ENCODE peak calls at places on chromosomes 16 and 17, in four cellular contexts. C is lung; B is effector memory CD4-positive, alpha-beta T cell; Y is CD8-positive, alpha-beta T cell. P is an unnamed sample.

GRCh38 chr17:80919331-80920284 is 72.0 kb upstream of the CHMP6 start:
- DNase-seq in C (no peak), B (no peak), Y (no peak), P (no peak)

GRCh38 chr16:15031179-15031578 is 24.7 kb downstream of the NTAN1 start:
- DNase-seq in C (no peak), B (no peak), Y (no peak), P (peak)

GRCh38 chr17:72972263-72972951 is 120.1 kb downstream of the SLC39A11 start:
- DNase-seq in C (no peak), B (no peak), Y (no peak), P (no peak)

GRCh38 chr17:49471089-49471683 is 23.9 kb upstream of the NGFR start:
- DNase-seq in C (no peak), B (no peak), Y (no peak), P (no peak)

GRCh38 chr17:43367588-43368242 is 31.1 kb upstream of the ARL4D start:
- DNase-seq in C (no peak), B (no peak), Y (peak), P (peak)

GRCh38 chr17:58873926-58874325 is 118.3 kb downstream of the PPM1E start:
- DNase-seq in C (no peak), B (no peak), Y (no peak), P (no peak)

GRCh38 chr17:22202702-22203101 is 510.4 kb downstream of the KCNJ18 start:
- DNase-seq in C (no peak), B (no peak), Y (no peak), P (no peak)

GRCh38 chr17:65542067-65542466 is 19.4 kb downstream of the AXIN2 start:
- DNase-seq in C (no peak), B (no peak), Y (no peak), P (no peak)

GRCh38 chr16:79100456-79100855 is 500.1 kb downstream of the MAF start:
- DNase-seq in C (no peak), B (no peak), Y (no peak), P (no peak)

GRCh38 chr17:63838586-63839184 is 3.8 kb downstream of the SMARCD2 start:
- DNase-seq in C (peak), B (no peak), Y (no peak), P (no peak)

GRCh38 chr17:81708739-81709185 is 3.3 kb upstream of the SLC25A10 start:
- DNase-seq in C (no peak), B (no peak), Y (no peak), P (no peak)

GRCh38 chr17:70076831-70077230 is 1.8 kb downstream of the KCNJ16 start:
- DNase-seq in C (no peak), B (no peak), Y (no peak), P (no peak)

GRCh38 chr16:19884611-19885455 is at the start of gene GPRC5B:
- DNase-seq in C (no peak), B (peak), Y (peak), P (no peak)

GRCh38 chr17:222172-222571 is 40.7 kb upstream of the DOC2B start:
- DNase-seq in C (no peak), B (no peak), Y (no peak), P (no peak)

GRCh38 chr17:50893183-50893993 is 27.2 kb upstream of the TOB1 start:
- DNase-seq in C (no peak), B (no peak), Y (no peak), P (no peak)

GRCh38 chr17:78416791-78417530 is 38.5 kb downstream of the PGS1 start:
- DNase-seq in C (peak), B (no peak), Y (no peak), P (no peak)

GRCh38 chr17:49361902-49362722 is at the start of gene ZNF652:
- DNase-seq in C (peak), B (peak), Y (peak), P (peak)

GRCh38 chr17:72518810-72519597 is 398.2 kb downstream of the SOX9 start:
- DNase-seq in C (no peak), B (no peak), Y (no peak), P (no peak)

GRCh38 chr16:85190572-85190971 is 78.3 kb upstream of the CIBAR2 start:
- DNase-seq in C (no peak), B (no peak), Y (no peak), P (no peak)

GRCh38 chr16:69179255-69180010 is 7.5 kb upstream of the SNTB2 start:
- DNase-seq in C (peak), B (no peak), Y (no peak), P (no peak)

GRCh38 chr17:29645516-29646051 is 22.9 kb upstream of the CORO6 start:
- DNase-seq in C (peak), B (no peak), Y (no peak), P (no peak)

GRCh38 chr16:986411-986810 is 4.8 kb downstream of the SOX8 start:
- DNase-seq in C (no peak), B (no peak), Y (no peak), P (no peak)

GRCh38 chr16:48076455-48077012 is 79.3 kb downstream of the ABCC12 start:
- DNase-seq in C (no peak), B (no peak), Y (no peak), P (no peak)

GRCh38 chr17:82199496-82199895 is 13.1 kb downstream of the CCDC57 start:
- DNase-seq in C (no peak), B (no peak), Y (no peak), P (no peak)

GRCh38 chr17:27572665-27573064 is 58.3 kb upstream of the LGALS9 start:
- DNase-seq in C (no peak), B (no peak), Y (no peak), P (no peak)

GRCh38 chr17:10457952-10458351 is 11.4 kb downstream of the MYH4 start:
- DNase-seq in C (no peak), B (no peak), Y (no peak), P (no peak)

GRCh38 chr17:31494259-31495048 is 103.0 kb downstream of the RAB11FIP4 start:
- DNase-seq in C (no peak), B (peak), Y (peak), P (peak)

GRCh38 chr16:11201498-11202259 is 54.3 kb downstream of the SOCS1 start:
- DNase-seq in C (no peak), B (no peak), Y (no peak), P (no peak)

GRCh38 chr16:2091722-2092620 is 43.7 kb downstream of the PKD1 start:
- DNase-seq in C (no peak), B (no peak), Y (no peak), P (no peak)
- H3K4me3 ChIP-seq in C (no peak), B (no peak), Y (no peak), P (no peak)

DNA sequence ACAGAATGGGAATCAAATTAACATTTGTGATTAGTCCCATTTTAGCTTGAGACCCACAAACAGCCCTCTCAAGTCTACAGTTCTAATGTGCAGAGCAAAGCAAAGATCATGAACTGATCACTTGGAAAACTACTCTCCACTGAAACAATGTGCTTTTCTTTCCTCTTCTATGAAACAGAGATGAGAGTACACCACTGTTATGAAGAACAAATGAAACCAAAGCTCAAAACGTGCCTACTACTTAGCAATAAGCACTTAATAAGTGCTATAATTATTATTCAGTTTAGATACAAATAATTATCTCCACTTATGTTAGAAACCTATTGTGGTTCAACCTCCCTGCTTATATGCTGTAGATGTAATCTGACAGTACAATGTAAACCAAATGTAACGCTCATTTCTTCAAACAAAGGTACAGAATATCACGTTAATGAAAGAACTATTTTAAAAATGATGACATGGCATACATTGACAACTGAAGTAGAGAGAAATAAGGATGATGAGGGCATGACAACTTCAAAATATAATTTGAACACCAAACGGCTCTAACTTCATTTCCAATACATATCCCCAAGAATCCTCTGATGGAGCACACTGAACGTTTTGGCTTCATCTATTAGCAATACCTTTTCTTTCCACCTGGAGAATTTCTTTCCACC is 2.0 kb downstream of the VPS35 start:
- DNase-seq in C (no peak), B (no peak), Y (no peak), P (no peak)
- H3K4me3 ChIP-seq in C (no peak), B (no peak), Y (no peak), P (no peak)

GRCh38 chr17:2025622-2026309 is 632 bp upstream of the RTN4RL1 start:
- DNase-seq in C (peak), B (no peak), Y (peak), P (no peak)
- H3K4me3 ChIP-seq in C (no peak), B (peak), Y (peak), P (peak)

DNA sequence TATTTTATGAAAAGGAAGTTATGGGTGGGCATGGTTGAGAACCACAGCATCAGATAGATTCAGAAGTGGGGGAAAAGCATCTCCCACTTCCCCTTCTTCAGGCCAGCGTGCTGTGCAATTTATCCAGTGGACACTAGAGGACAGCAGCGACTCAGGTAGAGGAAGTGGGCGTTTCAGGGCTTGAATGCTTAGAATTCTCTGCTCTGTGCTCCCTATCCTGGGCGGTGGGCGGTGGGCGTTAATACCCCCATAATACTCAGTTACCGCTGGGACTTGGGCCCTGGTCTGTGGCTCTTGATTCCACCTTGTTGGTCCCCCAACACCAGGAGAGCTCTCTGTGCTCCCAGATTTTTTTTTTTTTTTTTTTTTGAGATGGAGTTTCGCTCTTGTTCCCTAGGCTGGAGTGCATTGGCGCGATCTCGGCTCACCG is 3.7 kb upstream of the LYZL6 start:
- DNase-seq in C (peak), B (peak), Y (peak), P (peak)
- H3K4me3 ChIP-seq in C (no peak), B (no peak), Y (no peak), P (no peak)

GRCh38 chr16:31486036-31486435 is 3.1 kb downstream of the SLC5A2 start:
- DNase-seq in C (no peak), B (no peak), Y (no peak), P (no peak)

GRCh38 chr16:31487076-31487719 is 4.3 kb downstream of the SLC5A2 start:
- DNase-seq in C (no peak), B (no peak), Y (no peak), P (no peak)

GRCh38 chr16:31489616-31490584 is 7.0 kb downstream of the SLC5A2 start:
- DNase-seq in C (no peak), B (no peak), Y (no peak), P (no peak)

GRCh38 chr16:31488630-31489564 is 6.0 kb downstream of the SLC5A2 start:
- DNase-seq in C (no peak), B (no peak), Y (no peak), P (no peak)

DNA sequence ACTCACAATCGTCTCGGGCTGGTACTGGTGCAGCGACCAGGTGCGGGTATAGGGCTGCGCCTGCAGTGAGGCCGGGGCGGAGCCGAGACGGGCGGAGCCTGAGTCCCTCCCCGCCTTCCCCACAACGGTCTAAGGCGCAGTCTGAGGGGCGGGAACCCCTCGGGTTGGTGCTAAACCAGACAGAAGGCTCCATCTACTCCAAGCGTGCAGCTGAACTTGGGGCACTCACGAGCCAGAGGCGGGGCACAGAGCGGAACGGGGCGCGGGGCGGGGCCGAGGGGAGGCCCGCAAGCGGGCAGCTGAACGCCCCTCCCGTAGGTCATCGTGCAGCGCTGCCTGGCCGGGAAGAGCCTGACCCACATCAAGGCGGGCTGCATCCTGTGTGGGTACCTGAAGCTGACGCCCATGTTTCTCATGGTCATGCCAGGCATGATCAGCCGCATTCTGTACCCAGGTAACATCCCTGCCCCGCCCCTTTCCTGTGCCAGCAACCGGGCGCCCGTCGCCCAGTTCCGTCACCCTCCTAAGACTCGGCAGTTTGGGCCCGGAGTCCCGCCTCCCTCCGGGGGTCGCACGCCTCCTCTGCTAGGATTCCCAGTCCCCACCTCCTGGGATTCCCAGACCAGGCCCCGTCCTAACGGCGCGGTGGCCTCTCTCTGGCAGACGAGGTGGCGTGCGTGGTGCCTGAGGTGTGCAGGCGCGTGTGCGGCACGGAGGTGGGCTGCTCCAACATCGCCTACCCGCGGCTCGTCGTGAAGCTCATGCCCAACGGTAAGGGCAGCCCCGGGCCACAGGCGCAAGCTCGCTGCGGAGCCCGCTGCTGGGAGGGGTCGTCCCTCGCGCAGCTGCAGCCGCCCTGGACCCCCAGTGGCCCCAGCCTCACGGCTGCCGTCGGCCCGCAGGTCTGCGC is 5.1 kb downstream of the SLC5A2 start:
- DNase-seq in C (peak), B (peak), Y (peak), P (peak)
- H3K4me3 ChIP-seq in C (peak), B (peak), Y (peak), P (peak)

DNA sequence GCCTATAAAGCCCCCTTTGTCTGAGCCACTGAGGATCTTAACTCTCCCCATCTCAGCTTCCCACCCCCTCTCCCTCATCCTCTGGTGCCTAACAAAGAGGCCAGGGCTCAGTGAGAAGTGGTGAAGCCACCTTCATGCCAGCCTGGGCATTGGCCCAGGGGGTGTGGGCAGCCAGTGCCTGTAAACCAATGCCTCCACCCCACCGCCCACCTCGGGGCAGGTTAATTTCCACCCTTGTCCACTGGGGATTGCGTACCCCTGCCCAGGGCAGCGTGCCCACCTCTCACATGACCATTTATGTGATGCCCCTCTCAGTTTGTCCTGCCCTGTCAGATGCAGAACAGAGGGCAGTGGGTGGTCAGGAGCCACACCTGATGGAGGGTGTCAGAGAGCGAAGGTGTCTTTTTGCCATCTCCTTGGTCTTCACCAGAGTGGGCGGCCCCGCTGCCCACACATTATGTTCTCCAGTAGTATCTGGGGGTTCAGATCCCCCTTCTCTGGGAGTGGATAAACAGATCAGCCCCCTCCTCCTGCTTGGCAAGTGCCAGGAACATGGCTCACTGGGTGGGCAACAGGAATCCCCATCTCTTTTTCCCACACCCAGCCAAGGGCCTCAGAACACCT is 10.1 kb upstream of the ARHGAP23 start:
- DNase-seq in C (no peak), B (no peak), Y (no peak), P (no peak)
- H3K4me3 ChIP-seq in C (no peak), B (no peak), Y (no peak), P (no peak)

GRCh38 chr17:75983501-75984181 is 4.6 kb downstream of the TEN1 start:
- DNase-seq in C (peak), B (no peak), Y (no peak), P (no peak)
- H3K4me3 ChIP-seq in C (no peak), B (no peak), Y (no peak), P (no peak)

P was measured in Jurkat, Clone E6-1.